ENCODE peak calls at places on chromosomes 11 and 22, in eight cellular contexts. L is cardiac fibroblast, E is pancreas, B is AG10803, Y is astrocyte of the spinal cord, J is foreskin fibroblast, F is WTC11, Z is psoas muscle. C is an unnamed sample.

GRCh38 chr22:27748355-27749168 is 53.0 kb downstream of the MN1 start:
- DNase-seq in B (peak), Z (no peak), E (no peak), Y (peak), J (peak), L (peak), F (peak), C (peak)

GRCh38 chr11:35347173-35347878 is 72.0 kb downstream of the SLC1A2 start:
- DNase-seq in Z (no peak), B (no peak), E (no peak), Y (no peak), F (no peak), L (no peak), J (no peak), C (no peak)

GRCh38 chr11:96607890-96608558 is 218.2 kb downstream of the JRKL start:
- DNase-seq in E (no peak), Y (no peak), Z (no peak), L (no peak), B (no peak), J (no peak), F (no peak), C (no peak)

GRCh38 chr11:44622721-44623258 is 57.3 kb downstream of the CD82 start:
- DNase-seq in Y (no peak), L (no peak), F (no peak), J (no peak), B (no peak), Z (no peak), E (peak), C (no peak)

GRCh38 chr11:115585361-115586024 is 81.3 kb upstream of the CADM1 start:
- DNase-seq in E (no peak), L (no peak), Y (no peak), Z (no peak), B (no peak), J (no peak), F (no peak), C (no peak)

GRCh38 chr11:121643530-121644512 is 191.1 kb upstream of the SORL1-AS1 start:
- DNase-seq in Y (no peak), Z (no peak), J (no peak), L (no peak), B (no peak), F (no peak), E (no peak), C (no peak)

GRCh38 chr11:110377451-110377850 is 52.3 kb upstream of the FDX1 start:
- DNase-seq in Y (no peak), E (no peak), B (no peak), F (no peak), J (no peak), Z (no peak), L (no peak), C (no peak)

GRCh38 chr11:70233511-70233919 is 30.4 kb downstream of the FADD start:
- DNase-seq in J (peak), B (peak), L (peak), Y (peak), F (no peak), Z (no peak), E (no peak), C (no peak)

GRCh38 chr11:91104237-91104636 is 881.4 kb upstream of the CHORDC1 start:
- DNase-seq in L (peak), Y (peak), B (peak), F (no peak), E (no peak), Z (no peak), J (peak), C (no peak)

GRCh38 chr11:6404341-6405038 is 14.2 kb downstream of the SMPD1 start:
- DNase-seq in J (peak), Z (no peak), E (no peak), Y (no peak), L (no peak), F (no peak), B (peak), C (no peak)

GRCh38 chr22:35632902-35633301 is 15.3 kb upstream of the APOL6 start:
- DNase-seq in L (no peak), J (no peak), E (no peak), Y (no peak), Z (no peak), F (no peak), B (no peak), C (no peak)

GRCh38 chr11:125167954-125168821 is 3.6 kb downstream of the PKNOX2 start:
- DNase-seq in F (no peak), Z (no peak), L (peak), B (peak), J (peak), Y (peak), E (peak), C (peak)

GRCh38 chr11:1304376-1304775 is 5.1 kb downstream of the TOLLIP start:
- DNase-seq in B (no peak), J (no peak), E (peak), Z (no peak), F (no peak), L (no peak), Y (no peak), C (no peak)

GRCh38 chr22:39292002-39292401 is 27.4 kb downstream of the RPL3 start:
- DNase-seq in F (no peak), L (no peak), Y (no peak), E (no peak), J (no peak), B (no peak), Z (no peak), C (no peak)

GRCh38 chr11:116931206-116931953 is 94.0 kb upstream of the APOA1 start:
- DNase-seq in Z (no peak), L (peak), B (peak), J (no peak), F (no peak), Y (no peak), E (no peak), C (no peak)

GRCh38 chr22:42500164-42500835 is 19.3 kb downstream of the RRP7A start:
- DNase-seq in L (peak), F (peak), Y (peak), J (peak), Z (peak), E (peak), B (peak), C (peak)

GRCh38 chr22:49305215-49305965 is 522.3 kb downstream of the BRD1 start:
- DNase-seq in E (peak), F (peak), Y (no peak), J (no peak), Z (peak), L (peak), B (no peak), C (no peak)

GRCh38 chr11:123197711-123198110 is 2.7 kb upstream of the CLMP start:
- DNase-seq in Y (no peak), B (peak), Z (no peak), J (peak), E (no peak), F (no peak), L (peak), C (peak)

GRCh38 chr11:14376920-14377319 is 17.9 kb upstream of the RRAS2 start:
- DNase-seq in L (peak), Z (no peak), F (no peak), Y (no peak), E (no peak), B (no peak), J (peak), C (no peak)

GRCh38 chr11:33723238-33723881 is 12.9 kb downstream of the CD59 start:
- DNase-seq in Z (no peak), F (no peak), J (peak), E (no peak), Y (peak), B (peak), L (peak), C (peak)

GRCh38 chr22:19321757-19322156 is 30.2 kb upstream of the CLTCL1 start:
- DNase-seq in L (no peak), E (no peak), F (no peak), Z (no peak), Y (no peak), J (no peak), B (no peak), C (no peak)

GRCh38 chr22:32680277-32680676 is 121.2 kb upstream of the TIMP3 start:
- DNase-seq in F (no peak), E (no peak), Z (no peak), L (no peak), J (no peak), B (no peak), Y (no peak), C (no peak)

GRCh38 chr11:47538741-47539575 is 14.0 kb downstream of the CELF1 start:
- DNase-seq in F (no peak), Z (no peak), J (no peak), E (no peak), Y (no peak), L (no peak), B (no peak), C (no peak)

GRCh38 chr11:4085575-4085974 is 9.0 kb upstream of the RRM1 start:
- DNase-seq in F (no peak), J (no peak), Z (no peak), L (no peak), E (no peak), Y (no peak), B (no peak), C (no peak)

GRCh38 chr11:73281796-73282660 is 9.9 kb downstream of the P2RY6 start:
- DNase-seq in B (no peak), L (no peak), E (no peak), F (no peak), Y (no peak), J (no peak), Z (no peak), C (no peak)

GRCh38 chr22:39545310-39546063 is 12.9 kb upstream of the RPS19BP1 start:
- DNase-seq in E (no peak), B (no peak), F (peak), L (peak), J (peak), Y (peak), Z (peak), C (no peak)

GRCh38 chr11:103043826-103044688 is 47.9 kb downstream of the DCUN1D5 start:
- DNase-seq in J (no peak), E (no peak), B (no peak), F (no peak), Z (no peak), Y (no peak), L (no peak), C (no peak)

GRCh38 chr11:113528982-113529381 is 53.8 kb upstream of the DRD2 start:
- DNase-seq in E (no peak), J (no peak), L (peak), F (no peak), Z (no peak), Y (peak), B (peak), C (no peak)

GRCh38 chr22:49208768-49209252 is 618.9 kb downstream of the BRD1 start:
- DNase-seq in B (no peak), E (no peak), Z (no peak), Y (no peak), L (no peak), F (peak), J (no peak), C (no peak)

GRCh38 chr11:118342503-118343161 is at the start of gene CD3D:
- DNase-seq in B (no peak), Z (no peak), J (no peak), Y (no peak), L (no peak), F (no peak), E (no peak), C (no peak)

GRCh38 chr11:32052218-32052617 is 38.7 kb upstream of the RCN1 start:
- DNase-seq in B (peak), E (peak), Y (peak), J (peak), Z (peak), F (peak), L (peak), C (no peak)

GRCh38 chr22:22773979-22774738 is 113.5 kb upstream of the IGLL5 start:
- DNase-seq in Y (no peak), F (no peak), Z (no peak), J (no peak), E (no peak), B (no peak), L (no peak), C (no peak)

GRCh38 chr11:3105791-3106735 is 48.8 kb upstream of the CARS1 start:
- DNase-seq in B (no peak), Y (no peak), F (peak), E (no peak), L (no peak), Z (no peak), J (no peak), C (no peak)

GRCh38 chr11:132072880-132073213 is 702.4 kb downstream of the NTM start:
- DNase-seq in F (no peak), L (no peak), E (no peak), Y (no peak), B (peak), Z (no peak), J (peak), C (no peak)

GRCh38 chr11:34345991-34346480 is 11.8 kb downstream of the ABTB2 start:
- DNase-seq in F (no peak), Y (peak), L (peak), B (peak), Z (peak), E (no peak), J (peak), C (no peak)

DNA sequence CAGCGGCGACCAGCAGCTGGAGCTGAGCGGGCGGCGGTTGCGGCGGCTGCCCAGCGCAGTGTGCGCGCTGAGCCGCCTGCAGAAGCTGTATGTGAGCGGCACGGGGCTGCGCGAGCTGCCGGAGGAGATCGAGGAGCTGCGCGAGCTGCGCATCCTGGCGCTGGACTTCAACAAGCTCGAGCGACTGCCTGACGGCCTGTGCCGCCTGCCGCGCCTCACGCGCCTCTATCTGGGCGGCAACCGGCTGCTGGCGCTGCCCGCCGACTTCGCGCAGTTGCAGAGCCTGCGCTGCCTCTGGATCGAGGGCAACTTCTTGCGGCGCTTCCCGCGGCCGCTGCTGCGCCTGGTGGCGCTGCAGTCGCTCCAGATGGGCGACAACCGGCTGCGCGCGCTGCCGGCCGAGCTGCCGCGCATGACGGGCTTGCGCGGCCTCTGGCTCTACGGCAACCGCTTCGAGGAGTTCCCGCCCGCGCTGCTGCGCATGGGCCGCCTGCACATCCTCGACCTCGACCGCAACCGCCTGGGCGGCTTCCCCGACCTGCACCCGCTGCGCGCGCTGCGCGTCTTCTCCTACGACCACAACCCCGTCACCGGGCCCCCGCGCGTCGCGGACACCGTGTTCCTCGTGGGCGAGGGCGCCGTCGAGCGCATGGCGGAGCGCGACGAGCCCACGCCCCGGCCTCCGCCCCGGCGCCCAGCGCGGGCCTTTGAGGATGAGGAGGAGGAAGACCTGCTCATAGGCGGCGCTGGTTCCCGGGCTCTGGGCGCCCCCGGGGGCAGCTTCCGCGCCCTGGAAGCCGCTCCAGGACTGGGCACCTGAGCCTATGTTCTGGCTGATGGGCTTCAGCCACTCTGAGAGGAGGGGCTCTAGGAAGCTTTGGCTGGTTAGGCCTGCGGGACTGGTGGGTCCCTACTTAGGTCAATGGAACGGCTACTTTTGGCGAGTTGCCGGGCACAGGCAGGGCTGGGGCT is 795 bp downstream of the LRRC10B start:
- DNase-seq in Z (peak), F (peak), J (peak), E (peak), Y (peak), L (peak), B (peak), C (no peak)
- TF ChIP-seq CTCF in Z (peak), F (no peak), J (peak), E (peak), Y (peak), L (peak), B (peak), C (peak)

DNA sequence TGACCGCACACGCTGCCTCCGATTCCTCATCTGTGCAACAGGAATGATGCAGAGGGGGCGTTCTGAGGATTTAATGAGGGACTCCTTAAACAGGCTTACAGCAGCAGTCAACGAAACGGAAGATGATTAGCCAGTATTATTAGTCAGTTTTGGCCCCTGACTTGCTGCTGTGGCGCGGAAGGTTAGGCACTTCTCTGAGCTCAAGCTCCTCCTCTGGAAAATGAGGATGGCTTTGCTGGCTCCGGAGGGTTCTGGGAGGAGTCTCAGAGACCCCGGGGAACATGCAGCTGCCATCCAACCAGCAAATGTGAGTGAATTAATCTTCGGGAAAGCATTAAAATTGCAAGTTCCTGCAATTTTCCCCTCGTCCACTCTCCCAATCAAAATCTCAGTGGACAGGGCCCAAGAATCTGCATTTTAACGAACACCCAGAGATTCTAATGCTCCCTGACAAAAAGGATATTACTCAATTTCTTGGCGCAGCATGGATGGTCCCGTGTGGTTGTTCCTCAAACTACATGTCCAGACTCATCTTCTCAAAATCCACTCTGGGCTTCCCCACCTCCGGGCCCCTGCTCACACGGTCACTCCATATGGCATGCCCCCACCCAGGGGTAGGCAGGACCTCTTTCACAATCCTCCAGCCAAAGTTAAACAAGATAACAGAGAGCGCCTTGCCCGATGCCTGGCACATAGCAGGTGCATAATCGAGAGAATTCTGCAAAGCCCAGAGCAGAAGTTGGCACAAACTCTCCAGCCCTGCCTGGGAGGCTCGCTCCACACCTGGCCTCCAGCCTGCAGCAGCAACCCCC is 6.4 kb downstream of the ELFN2 start:
- DNase-seq in F (no peak), E (no peak), Z (no peak), B (no peak), L (peak), J (peak), Y (no peak), C (no peak)
- TF ChIP-seq CTCF in F (no peak), E (no peak), Z (no peak), B (peak), L (peak), J (no peak), Y (no peak), C (no peak)

GRCh38 chr11:40187092-40187403 is 1272.4 kb downstream of the LRRC4C start:
- DNase-seq in F (no peak), Y (no peak), L (no peak), B (no peak), Z (no peak), E (no peak), J (no peak), C (no peak)
- TF ChIP-seq CTCF in F (no peak), Y (no peak), L (no peak), B (no peak), Z (no peak), E (no peak), J (no peak), C (no peak)

GRCh38 chr22:31496735-31497146 is 405 bp downstream of the SFI1 start:
- DNase-seq in Z (peak), E (no peak), Y (peak), L (no peak), F (no peak), B (peak), J (peak), C (no peak)

GRCh38 chr22:31492151-31492550 is 2.5 kb upstream of the EIF4ENIF1 start:
- DNase-seq in Z (no peak), B (no peak), F (no peak), L (no peak), E (no peak), J (no peak), Y (no peak), C (no peak)

GRCh38 chr22:31495343-31495742 is 993 bp upstream of the SFI1 start:
- DNase-seq in Z (no peak), B (no peak), E (no peak), L (no peak), Y (no peak), J (no peak), F (no peak), C (no peak)

GRCh38 chr22:31497148-31497938 is 1.0 kb downstream of the SFI1 start:
- DNase-seq in F (no peak), L (no peak), Y (no peak), B (no peak), Z (no peak), E (no peak), J (no peak), C (no peak)

DNA sequence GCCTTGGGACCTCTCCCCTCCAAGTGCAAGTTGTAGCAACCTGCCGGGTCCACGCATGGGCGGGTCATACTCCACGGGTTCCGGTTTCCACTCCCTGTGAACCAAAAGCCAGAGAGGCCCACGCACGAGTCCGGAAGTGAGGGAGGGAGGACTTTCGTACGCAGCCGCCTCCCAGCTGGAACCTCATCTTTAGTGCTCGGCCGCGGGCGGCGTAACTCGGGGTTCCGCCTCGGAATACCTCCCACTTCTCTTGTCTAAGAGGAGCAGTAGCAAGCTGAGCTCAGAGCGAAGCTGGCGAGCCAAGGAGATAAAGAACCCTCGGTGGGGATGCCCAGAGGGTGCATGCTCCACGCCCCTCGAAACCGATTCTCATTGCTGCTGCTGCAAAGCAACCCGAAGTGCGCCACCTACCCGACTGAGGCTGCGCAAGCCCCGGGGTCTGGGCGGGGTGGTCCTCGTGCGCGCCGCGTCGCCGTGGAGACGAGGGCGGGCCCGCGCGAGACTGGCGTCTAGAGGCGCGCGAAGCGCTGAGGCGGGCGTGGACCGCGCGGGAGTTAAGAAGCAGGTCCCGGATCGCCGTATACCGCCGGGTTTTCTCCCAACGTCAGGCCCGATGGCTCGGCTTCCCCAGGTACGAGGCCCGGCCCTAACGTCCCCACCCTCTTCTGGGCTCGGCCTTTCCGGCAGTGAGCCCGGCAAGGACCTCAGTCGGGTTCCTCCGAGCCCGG is at the start of gene SFI1:
- DNase-seq in L (peak), F (peak), B (peak), E (peak), Y (peak), J (peak), Z (peak), C (peak)
- TF ChIP-seq CTCF in L (peak), F (no peak), B (peak), E (no peak), Y (peak), J (peak), Z (peak), C (peak)